ENCODE peak calls at places on chromosome 10, in eight cellular contexts. One of them, this sample, is unnamed.

GRCh38 chr10:21803374-21803773 is 200.2 kb downstream of the DNAJC1 start:
- DNase-seq in fibroblast of lung: no peak
- DNase-seq in GM23248: no peak
- DNase-seq in OCI-LY7: no peak
- DNase-seq in brain microvascular endothelial cell: no peak
- DNase-seq in cardiac fibroblast: no peak
- DNase-seq in gastrocnemius medialis: no peak
- DNase-seq in fibroblast of mammary gland: no peak
- DNase-seq in this sample: no peak

GRCh38 chr10:129662386-129662785 is 195.3 kb downstream of the MGMT start:
- DNase-seq in fibroblast of lung: no peak
- DNase-seq in OCI-LY7: no peak
- DNase-seq in fibroblast of mammary gland: peak
- DNase-seq in gastrocnemius medialis: no peak
- DNase-seq in brain microvascular endothelial cell: no peak
- DNase-seq in GM23248: no peak
- DNase-seq in cardiac fibroblast: no peak
- DNase-seq in this sample: no peak

GRCh38 chr10:75565286-75566251 is 134.1 kb downstream of the LRMDA start:
- DNase-seq in gastrocnemius medialis: no peak
- DNase-seq in fibroblast of lung: no peak
- DNase-seq in fibroblast of mammary gland: no peak
- DNase-seq in brain microvascular endothelial cell: no peak
- DNase-seq in OCI-LY7: no peak
- DNase-seq in cardiac fibroblast: no peak
- DNase-seq in GM23248: no peak
- DNase-seq in this sample: no peak

GRCh38 chr10:116138897-116139296 is 134.1 kb downstream of the GFRA1 start:
- DNase-seq in fibroblast of lung: no peak
- DNase-seq in gastrocnemius medialis: no peak
- DNase-seq in OCI-LY7: no peak
- DNase-seq in fibroblast of mammary gland: no peak
- DNase-seq in cardiac fibroblast: no peak
- DNase-seq in brain microvascular endothelial cell: no peak
- DNase-seq in GM23248: no peak
- DNase-seq in this sample: no peak

GRCh38 chr10:84600947-84601346 is 272.6 kb downstream of the CCSER2 start:
- DNase-seq in gastrocnemius medialis: no peak
- DNase-seq in fibroblast of lung: no peak
- DNase-seq in GM23248: no peak
- DNase-seq in brain microvascular endothelial cell: no peak
- DNase-seq in cardiac fibroblast: no peak
- DNase-seq in OCI-LY7: no peak
- DNase-seq in fibroblast of mammary gland: no peak
- DNase-seq in this sample: peak

GRCh38 chr10:32059472-32059871 is 3.2 kb upstream of the KIF5B start:
- DNase-seq in fibroblast of mammary gland: no peak
- DNase-seq in brain microvascular endothelial cell: no peak
- DNase-seq in GM23248: no peak
- DNase-seq in OCI-LY7: no peak
- DNase-seq in cardiac fibroblast: no peak
- DNase-seq in fibroblast of lung: no peak
- DNase-seq in gastrocnemius medialis: no peak
- DNase-seq in this sample: no peak

GRCh38 chr10:97882142-97883091 is 32.8 kb downstream of the GOLGA7B start:
- DNase-seq in OCI-LY7: no peak
- DNase-seq in GM23248: peak
- DNase-seq in fibroblast of lung: peak
- DNase-seq in fibroblast of mammary gland: peak
- DNase-seq in gastrocnemius medialis: peak
- DNase-seq in brain microvascular endothelial cell: peak
- DNase-seq in cardiac fibroblast: peak
- DNase-seq in this sample: peak

GRCh38 chr10:77179015-77179695 is 458.5 kb downstream of the KCNMA1 start:
- DNase-seq in fibroblast of lung: peak
- DNase-seq in cardiac fibroblast: peak
- DNase-seq in GM23248: peak
- DNase-seq in gastrocnemius medialis: peak
- DNase-seq in OCI-LY7: no peak
- DNase-seq in fibroblast of mammary gland: peak
- DNase-seq in brain microvascular endothelial cell: peak
- DNase-seq in this sample: peak

GRCh38 chr10:73759512-73760115 is 15.4 kb downstream of the SEC24C start:
- DNase-seq in OCI-LY7: peak
- DNase-seq in gastrocnemius medialis: no peak
- DNase-seq in GM23248: no peak
- DNase-seq in fibroblast of lung: no peak
- DNase-seq in fibroblast of mammary gland: no peak
- DNase-seq in brain microvascular endothelial cell: no peak
- DNase-seq in cardiac fibroblast: no peak
- DNase-seq in this sample: no peak

GRCh38 chr10:31318382-31318853 is 598 bp upstream of the ZEB1 start:
- DNase-seq in gastrocnemius medialis: peak
- DNase-seq in cardiac fibroblast: peak
- DNase-seq in fibroblast of mammary gland: peak
- DNase-seq in OCI-LY7: peak
- DNase-seq in fibroblast of lung: peak
- DNase-seq in brain microvascular endothelial cell: peak
- DNase-seq in GM23248: peak
- DNase-seq in this sample: peak

GRCh38 chr10:62817120-62817762 is 1.1 kb upstream of the EGR2 start:
- DNase-seq in gastrocnemius medialis: peak
- DNase-seq in GM23248: peak
- DNase-seq in cardiac fibroblast: peak
- DNase-seq in fibroblast of lung: peak
- DNase-seq in OCI-LY7: peak
- DNase-seq in fibroblast of mammary gland: no peak
- DNase-seq in brain microvascular endothelial cell: no peak
- DNase-seq in this sample: peak

GRCh38 chr10:75379234-75379724 is 22.3 kb downstream of the ZNF503 start:
- DNase-seq in gastrocnemius medialis: no peak
- DNase-seq in cardiac fibroblast: no peak
- DNase-seq in fibroblast of lung: peak
- DNase-seq in brain microvascular endothelial cell: no peak
- DNase-seq in OCI-LY7: no peak
- DNase-seq in fibroblast of mammary gland: no peak
- DNase-seq in GM23248: no peak
- DNase-seq in this sample: peak

GRCh38 chr10:47456096-47456485 is 27.8 kb downstream of the ANXA8 start:
- DNase-seq in brain microvascular endothelial cell: no peak
- DNase-seq in fibroblast of mammary gland: no peak
- DNase-seq in cardiac fibroblast: no peak
- DNase-seq in gastrocnemius medialis: no peak
- DNase-seq in OCI-LY7: no peak
- DNase-seq in fibroblast of lung: no peak
- DNase-seq in GM23248: no peak
- DNase-seq in this sample: no peak

GRCh38 chr10:132305654-132306340 is 2.0 kb downstream of the STK32C start:
- DNase-seq in cardiac fibroblast: no peak
- DNase-seq in GM23248: no peak
- DNase-seq in OCI-LY7: no peak
- DNase-seq in brain microvascular endothelial cell: no peak
- DNase-seq in gastrocnemius medialis: no peak
- DNase-seq in fibroblast of lung: no peak
- DNase-seq in fibroblast of mammary gland: no peak
- DNase-seq in this sample: peak

GRCh38 chr10:72316748-72317435 is 37.8 kb downstream of the DNAJB12 start:
- DNase-seq in GM23248: no peak
- DNase-seq in fibroblast of lung: no peak
- DNase-seq in OCI-LY7: peak
- DNase-seq in fibroblast of mammary gland: no peak
- DNase-seq in cardiac fibroblast: no peak
- DNase-seq in brain microvascular endothelial cell: no peak
- DNase-seq in gastrocnemius medialis: peak
- DNase-seq in this sample: no peak

GRCh38 chr10:29946953-29947700 is 112.3 kb downstream of the JCAD start:
- DNase-seq in OCI-LY7: no peak
- DNase-seq in fibroblast of mammary gland: peak
- DNase-seq in gastrocnemius medialis: peak
- DNase-seq in brain microvascular endothelial cell: peak
- DNase-seq in cardiac fibroblast: peak
- DNase-seq in GM23248: peak
- DNase-seq in fibroblast of lung: peak
- DNase-seq in this sample: peak

GRCh38 chr10:112985701-112986510 is 35.9 kb downstream of the TCF7L2 start:
- DNase-seq in gastrocnemius medialis: no peak
- DNase-seq in GM23248: peak
- DNase-seq in brain microvascular endothelial cell: peak
- DNase-seq in fibroblast of mammary gland: peak
- DNase-seq in cardiac fibroblast: peak
- DNase-seq in OCI-LY7: peak
- DNase-seq in fibroblast of lung: peak
- DNase-seq in this sample: no peak

GRCh38 chr10:114100848-114101741 is 57.4 kb downstream of the ADRB1 start:
- DNase-seq in gastrocnemius medialis: no peak
- DNase-seq in fibroblast of lung: peak
- DNase-seq in fibroblast of mammary gland: peak
- DNase-seq in brain microvascular endothelial cell: peak
- DNase-seq in GM23248: peak
- DNase-seq in cardiac fibroblast: peak
- DNase-seq in OCI-LY7: no peak
- DNase-seq in this sample: no peak

GRCh38 chr10:118721005-118721876 is 33.5 kb downstream of the CACUL1 start:
- DNase-seq in OCI-LY7: peak
- DNase-seq in fibroblast of lung: peak
- DNase-seq in GM23248: peak
- DNase-seq in cardiac fibroblast: peak
- DNase-seq in fibroblast of mammary gland: peak
- DNase-seq in gastrocnemius medialis: no peak
- DNase-seq in brain microvascular endothelial cell: peak
- DNase-seq in this sample: peak

GRCh38 chr10:131656446-131656845 is 244.4 kb upstream of the PPP2R2D start:
- DNase-seq in GM23248: no peak
- DNase-seq in fibroblast of lung: no peak
- DNase-seq in brain microvascular endothelial cell: no peak
- DNase-seq in OCI-LY7: no peak
- DNase-seq in fibroblast of mammary gland: no peak
- DNase-seq in gastrocnemius medialis: no peak
- DNase-seq in cardiac fibroblast: no peak
- DNase-seq in this sample: peak

GRCh38 chr10:24358022-24358421 is 149.1 kb downstream of the KIAA1217 start:
- DNase-seq in fibroblast of mammary gland: no peak
- DNase-seq in fibroblast of lung: peak
- DNase-seq in cardiac fibroblast: no peak
- DNase-seq in OCI-LY7: no peak
- DNase-seq in GM23248: no peak
- DNase-seq in gastrocnemius medialis: no peak
- DNase-seq in brain microvascular endothelial cell: no peak
- DNase-seq in this sample: no peak

GRCh38 chr10:78912361-78913218 is 156.2 kb upstream of the ZMIZ1 start:
- DNase-seq in gastrocnemius medialis: no peak
- DNase-seq in cardiac fibroblast: no peak
- DNase-seq in fibroblast of lung: no peak
- DNase-seq in OCI-LY7: no peak
- DNase-seq in brain microvascular endothelial cell: no peak
- DNase-seq in GM23248: no peak
- DNase-seq in fibroblast of mammary gland: no peak
- DNase-seq in this sample: no peak

GRCh38 chr10:29646238-29646902 is 11.6 kb upstream of the SVIL start:
- DNase-seq in brain microvascular endothelial cell: peak
- DNase-seq in gastrocnemius medialis: peak
- DNase-seq in fibroblast of mammary gland: peak
- DNase-seq in OCI-LY7: no peak
- DNase-seq in cardiac fibroblast: peak
- DNase-seq in GM23248: peak
- DNase-seq in fibroblast of lung: peak
- DNase-seq in this sample: peak

GRCh38 chr10:55630491-55631056 is 730.5 kb downstream of the ZWINT start:
- DNase-seq in fibroblast of mammary gland: no peak
- DNase-seq in OCI-LY7: no peak
- DNase-seq in brain microvascular endothelial cell: no peak
- DNase-seq in GM23248: peak
- DNase-seq in cardiac fibroblast: no peak
- DNase-seq in gastrocnemius medialis: no peak
- DNase-seq in fibroblast of lung: peak
- DNase-seq in this sample: no peak
- H3K4me3 ChIP-seq in fibroblast of mammary gland: no peak
- H3K4me3 ChIP-seq in OCI-LY7: no peak
- H3K4me3 ChIP-seq in brain microvascular endothelial cell: peak
- H3K4me3 ChIP-seq in GM23248: peak
- H3K4me3 ChIP-seq in cardiac fibroblast: peak
- H3K4me3 ChIP-seq in gastrocnemius medialis: peak
- H3K4me3 ChIP-seq in fibroblast of lung: no peak
- H3K4me3 ChIP-seq in this sample: peak

GRCh38 chr10:682931-683447 is 6.5 kb downstream of the DIP2C start:
- DNase-seq in brain microvascular endothelial cell: no peak
- DNase-seq in gastrocnemius medialis: no peak
- DNase-seq in cardiac fibroblast: no peak
- DNase-seq in OCI-LY7: no peak
- DNase-seq in fibroblast of lung: peak
- DNase-seq in GM23248: no peak
- DNase-seq in fibroblast of mammary gland: no peak
- DNase-seq in this sample: no peak
- H3K4me3 ChIP-seq in brain microvascular endothelial cell: peak
- H3K4me3 ChIP-seq in gastrocnemius medialis: no peak
- H3K4me3 ChIP-seq in cardiac fibroblast: no peak
- H3K4me3 ChIP-seq in OCI-LY7: no peak
- H3K4me3 ChIP-seq in fibroblast of lung: peak
- H3K4me3 ChIP-seq in GM23248: peak
- H3K4me3 ChIP-seq in fibroblast of mammary gland: peak
- H3K4me3 ChIP-seq in this sample: peak

DNA sequence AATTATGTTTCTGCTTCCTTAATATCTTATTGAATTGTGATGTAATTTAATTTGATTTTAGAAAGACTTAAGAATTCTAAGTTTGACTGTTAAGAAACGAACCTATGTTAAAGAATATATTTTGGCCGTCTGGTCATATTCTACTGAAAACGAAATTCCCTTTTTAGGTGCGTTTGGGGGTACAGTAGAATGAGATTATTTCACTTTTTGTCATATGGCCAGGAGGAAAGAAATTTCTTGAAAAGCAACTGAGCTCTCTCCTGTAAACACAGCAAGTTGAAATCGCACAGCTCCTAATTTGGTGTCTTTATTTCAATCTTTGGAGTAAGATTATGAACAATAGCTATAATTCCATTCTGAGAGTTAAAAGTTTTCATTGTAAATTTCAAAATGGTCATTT is 227.6 kb downstream of the CACNB2 start:
- DNase-seq in brain microvascular endothelial cell: no peak
- DNase-seq in fibroblast of lung: no peak
- DNase-seq in GM23248: no peak
- DNase-seq in cardiac fibroblast: no peak
- DNase-seq in gastrocnemius medialis: no peak
- DNase-seq in fibroblast of mammary gland: no peak
- DNase-seq in OCI-LY7: no peak
- DNase-seq in this sample: no peak
- H3K4me3 ChIP-seq in brain microvascular endothelial cell: no peak
- H3K4me3 ChIP-seq in fibroblast of lung: no peak
- H3K4me3 ChIP-seq in GM23248: no peak
- H3K4me3 ChIP-seq in cardiac fibroblast: no peak
- H3K4me3 ChIP-seq in gastrocnemius medialis: peak
- H3K4me3 ChIP-seq in fibroblast of mammary gland: no peak
- H3K4me3 ChIP-seq in OCI-LY7: no peak
- H3K4me3 ChIP-seq in this sample: peak

DNA sequence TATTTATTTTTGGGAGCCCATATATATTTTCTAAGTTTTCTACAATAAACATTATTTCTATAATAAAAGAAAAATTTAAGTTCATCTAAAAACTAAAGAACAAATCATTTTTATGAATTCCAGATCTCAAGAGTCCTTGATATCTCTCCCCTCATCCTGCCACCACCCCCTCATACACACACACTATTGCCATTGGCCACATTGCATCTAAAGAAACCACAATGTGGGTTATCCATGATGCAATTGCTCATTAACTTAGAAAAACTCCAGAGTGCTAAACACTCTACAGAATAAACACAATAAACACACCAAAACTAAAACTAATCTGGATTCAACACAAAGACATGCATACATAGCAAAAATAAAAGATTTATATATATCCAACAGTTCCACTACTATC is 37.8 kb downstream of the FAM13C start:
- DNase-seq in fibroblast of mammary gland: no peak
- DNase-seq in fibroblast of lung: peak
- DNase-seq in gastrocnemius medialis: no peak
- DNase-seq in GM23248: no peak
- DNase-seq in OCI-LY7: no peak
- DNase-seq in brain microvascular endothelial cell: no peak
- DNase-seq in cardiac fibroblast: no peak
- DNase-seq in this sample: no peak
- H3K4me3 ChIP-seq in fibroblast of mammary gland: no peak
- H3K4me3 ChIP-seq in fibroblast of lung: no peak
- H3K4me3 ChIP-seq in gastrocnemius medialis: no peak
- H3K4me3 ChIP-seq in GM23248: no peak
- H3K4me3 ChIP-seq in OCI-LY7: no peak
- H3K4me3 ChIP-seq in brain microvascular endothelial cell: no peak
- H3K4me3 ChIP-seq in cardiac fibroblast: no peak
- H3K4me3 ChIP-seq in this sample: no peak

This sample was measured in tibial artery.